ENCODE peak calls at places on chromosomes 16 and 17, in four cellular contexts. S, J, Y and H are unnamed samples.

GRCh38 chr17:40482722-40483121 is 18.7 kb downstream of the TNS4 start:
- DNase-seq in S (no peak), Y (no peak), J (no peak), H (no peak)

GRCh38 chr17:39722965-39723848 is 7.1 kb downstream of the MIEN1 start:
- DNase-seq in Y (no peak), J (no peak), S (no peak), H (no peak)

GRCh38 chr17:40448213-40448638 is 5.0 kb downstream of the IGFBP4 start:
- DNase-seq in J (peak), S (peak), Y (no peak), H (no peak)

GRCh38 chr16:10240854-10241613 is 58.8 kb upstream of the GRIN2A start:
- DNase-seq in Y (no peak), J (no peak), S (no peak), H (no peak)

GRCh38 chr17:77886387-77886728 is 72.1 kb upstream of the TNRC6C start:
- DNase-seq in J (no peak), Y (no peak), S (no peak), H (no peak)

GRCh38 chr16:49021136-49021535 is 260.5 kb downstream of the CBLN1 start:
- DNase-seq in J (no peak), Y (no peak), S (no peak), H (peak)

GRCh38 chr16:50252082-50252611 is 14.2 kb upstream of the ADCY7 start:
- DNase-seq in Y (no peak), J (no peak), S (no peak), H (no peak)

GRCh38 chr16:57394444-57394843 is 10.1 kb upstream of the CCL17 start:
- DNase-seq in Y (no peak), S (no peak), J (peak), H (peak)

GRCh38 chr16:51433597-51433996 is 282.5 kb upstream of the SALL1 start:
- DNase-seq in Y (no peak), J (peak), S (no peak), H (no peak)

GRCh38 chr17:78174332-78174869 is 6.0 kb downstream of the SYNGR2 start:
- DNase-seq in S (peak), Y (no peak), J (no peak), H (no peak)

GRCh38 chr17:45902892-45903346 is 8.6 kb downstream of the MAPT start:
- DNase-seq in S (no peak), J (no peak), Y (no peak), H (peak)

GRCh38 chr16:57530104-57530522 is 6.3 kb downstream of the CCDC102A start:
- DNase-seq in J (peak), S (no peak), Y (no peak), H (peak)